ENCODE peak calls at places on chromosomes 11 and 22, in four cellular contexts. One of them, this sample, is unnamed.

GRCh38 chr22:40031766-40032470 is 37.2 kb downstream of the FAM83F start:
- DNase-seq in heart left ventricle: no peak
- DNase-seq in IMR-90: no peak
- DNase-seq in choroid plexus epithelial cell: no peak
- DNase-seq in this sample: peak; percentile 56

GRCh38 chr22:50102946-50103345 is 13.1 kb downstream of the MOV10L1 start:
- DNase-seq in heart left ventricle: no peak
- DNase-seq in IMR-90: no peak
- DNase-seq in choroid plexus epithelial cell: no peak
- DNase-seq in this sample: no peak

GRCh38 chr11:57248780-57249383 is 11.8 kb upstream of the APLNR start:
- DNase-seq in heart left ventricle: peak; percentile 81
- DNase-seq in IMR-90: peak; percentile 67
- DNase-seq in choroid plexus epithelial cell: peak; percentile 70
- DNase-seq in this sample: peak; percentile 69

GRCh38 chr11:118530180-118530682 is 761 bp upstream of the TMEM25 start:
- DNase-seq in heart left ventricle: peak; percentile 33
- DNase-seq in IMR-90: peak; percentile 5
- DNase-seq in choroid plexus epithelial cell: peak; percentile 21
- DNase-seq in this sample: no peak

GRCh38 chr11:34495239-34495723 is 18.3 kb downstream of the ELF5 start:
- DNase-seq in heart left ventricle: no peak
- DNase-seq in IMR-90: no peak
- DNase-seq in choroid plexus epithelial cell: no peak
- DNase-seq in this sample: no peak

GRCh38 chr11:62545437-62546243 is 966 bp downstream of the AHNAK start:
- DNase-seq in heart left ventricle: peak; percentile 96
- DNase-seq in IMR-90: peak; percentile 93
- DNase-seq in choroid plexus epithelial cell: peak; percentile 93
- DNase-seq in this sample: peak; percentile 88

GRCh38 chr11:130471731-130472433 is 23.4 kb downstream of the ADAMTS15 start:
- DNase-seq in heart left ventricle: no peak
- DNase-seq in IMR-90: no peak
- DNase-seq in choroid plexus epithelial cell: no peak
- DNase-seq in this sample: no peak

GRCh38 chr11:131868769-131869482 is 498.5 kb downstream of the NTM start:
- DNase-seq in heart left ventricle: no peak
- DNase-seq in IMR-90: peak; percentile 41
- DNase-seq in choroid plexus epithelial cell: peak; percentile 51
- DNase-seq in this sample: no peak

GRCh38 chr11:14644396-14645246 is 1.0 kb downstream of the PDE3B start:
- DNase-seq in heart left ventricle: peak; percentile 46
- DNase-seq in IMR-90: no peak
- DNase-seq in choroid plexus epithelial cell: peak; percentile 23
- DNase-seq in this sample: no peak

GRCh38 chr22:31230871-31231621 is 18.9 kb downstream of the LIMK2 start:
- DNase-seq in heart left ventricle: no peak
- DNase-seq in IMR-90: peak; percentile 74
- DNase-seq in choroid plexus epithelial cell: peak; percentile 88
- DNase-seq in this sample: peak; percentile 65

GRCh38 chr11:94705419-94705818 is 62.7 kb upstream of the AMOTL1 start:
- DNase-seq in heart left ventricle: peak; percentile 67
- DNase-seq in IMR-90: no peak
- DNase-seq in choroid plexus epithelial cell: no peak
- DNase-seq in this sample: no peak

GRCh38 chr22:35177811-35178210 is 79.5 kb upstream of the HMGXB4 start:
- DNase-seq in heart left ventricle: no peak
- DNase-seq in IMR-90: no peak
- DNase-seq in choroid plexus epithelial cell: no peak
- DNase-seq in this sample: no peak

GRCh38 chr11:23954730-23955129 is 542.1 kb upstream of the LUZP2 start:
- DNase-seq in heart left ventricle: no peak
- DNase-seq in IMR-90: no peak
- DNase-seq in choroid plexus epithelial cell: no peak
- DNase-seq in this sample: no peak

GRCh38 chr22:47591709-47592108 is 829.3 kb downstream of the TBC1D22A start:
- DNase-seq in heart left ventricle: no peak
- DNase-seq in IMR-90: no peak
- DNase-seq in choroid plexus epithelial cell: no peak
- DNase-seq in this sample: no peak

GRCh38 chr11:120339394-120339890 is 3.2 kb downstream of the ARHGEF12 start:
- DNase-seq in heart left ventricle: peak; percentile 47
- DNase-seq in IMR-90: peak; percentile 43
- DNase-seq in choroid plexus epithelial cell: peak; percentile 54
- DNase-seq in this sample: peak; percentile 38

GRCh38 chr11:10041803-10042202 is 252.2 kb downstream of the SBF2 start:
- DNase-seq in heart left ventricle: no peak
- DNase-seq in IMR-90: no peak
- DNase-seq in choroid plexus epithelial cell: no peak
- DNase-seq in this sample: no peak

GRCh38 chr22:35348026-35348590 is 32.8 kb upstream of the HMOX1 start:
- DNase-seq in heart left ventricle: no peak
- DNase-seq in IMR-90: no peak
- DNase-seq in choroid plexus epithelial cell: no peak
- DNase-seq in this sample: no peak

GRCh38 chr22:49871482-49871881 is 17.8 kb downstream of the ZBED4 start:
- DNase-seq in heart left ventricle: no peak
- DNase-seq in IMR-90: no peak
- DNase-seq in choroid plexus epithelial cell: peak; percentile 35
- DNase-seq in this sample: no peak

GRCh38 chr11:93887111-93887510 is 36.7 kb upstream of the VSTM5 start:
- DNase-seq in heart left ventricle: no peak
- DNase-seq in IMR-90: no peak
- DNase-seq in choroid plexus epithelial cell: no peak
- DNase-seq in this sample: no peak

GRCh38 chr22:32847067-32847491 is 45.6 kb downstream of the TIMP3 start:
- DNase-seq in heart left ventricle: peak; percentile 58
- DNase-seq in IMR-90: no peak
- DNase-seq in choroid plexus epithelial cell: peak; percentile 26
- DNase-seq in this sample: no peak

GRCh38 chr11:133149698-133150097 is 382.6 kb downstream of the OPCML start:
- DNase-seq in heart left ventricle: peak; percentile 28
- DNase-seq in IMR-90: no peak
- DNase-seq in choroid plexus epithelial cell: no peak
- DNase-seq in this sample: no peak

GRCh38 chr11:12248330-12248729 is 129.0 kb upstream of the PARVA start:
- DNase-seq in heart left ventricle: peak; percentile 91
- DNase-seq in IMR-90: peak; percentile 57
- DNase-seq in choroid plexus epithelial cell: peak; percentile 41
- DNase-seq in this sample: no peak

GRCh38 chr11:128341280-128341679 is 246.1 kb downstream of the ETS1 start:
- DNase-seq in heart left ventricle: no peak
- DNase-seq in IMR-90: no peak
- DNase-seq in choroid plexus epithelial cell: peak; percentile 56
- DNase-seq in this sample: no peak

GRCh38 chr11:33893711-33894401 is 2.0 kb upstream of the LMO2 start:
- DNase-seq in heart left ventricle: no peak
- DNase-seq in IMR-90: no peak
- DNase-seq in choroid plexus epithelial cell: peak; percentile 8
- DNase-seq in this sample: no peak

GRCh38 chr11:82750643-82751139 is 17.0 kb upstream of the FAM181B start:
- DNase-seq in heart left ventricle: no peak
- DNase-seq in IMR-90: no peak
- DNase-seq in choroid plexus epithelial cell: no peak
- DNase-seq in this sample: no peak

GRCh38 chr22:48893288-48894063 is 934.2 kb downstream of the BRD1 start:
- DNase-seq in heart left ventricle: peak; percentile 7
- DNase-seq in IMR-90: no peak
- DNase-seq in choroid plexus epithelial cell: no peak
- DNase-seq in this sample: no peak

GRCh38 chr11:43992138-43992537 is 49.7 kb downstream of the C11orf96 start:
- DNase-seq in heart left ventricle: no peak
- DNase-seq in IMR-90: no peak
- DNase-seq in choroid plexus epithelial cell: no peak
- DNase-seq in this sample: no peak

GRCh38 chr11:1179641-1180040 is 21.9 kb downstream of the MUC5AC start:
- DNase-seq in heart left ventricle: no peak
- DNase-seq in IMR-90: no peak
- DNase-seq in choroid plexus epithelial cell: no peak
- DNase-seq in this sample: no peak

GRCh38 chr11:71518506-71519471 is 8.3 kb upstream of the KRTAP5-7 start:
- DNase-seq in heart left ventricle: no peak
- DNase-seq in IMR-90: no peak
- DNase-seq in choroid plexus epithelial cell: no peak
- DNase-seq in this sample: no peak

GRCh38 chr22:46251816-46252380 is 1.8 kb upstream of the CDPF1 start:
- DNase-seq in heart left ventricle: no peak
- DNase-seq in IMR-90: no peak
- DNase-seq in choroid plexus epithelial cell: no peak
- DNase-seq in this sample: no peak

GRCh38 chr22:37237371-37238268 is 6.4 kb downstream of the RAC2 start:
- DNase-seq in heart left ventricle: no peak
- DNase-seq in IMR-90: peak; percentile 41
- DNase-seq in choroid plexus epithelial cell: peak; percentile 64
- DNase-seq in this sample: peak; percentile 51
- H3K4me3 ChIP-seq in heart left ventricle: no peak overlapping the region
- H3K4me3 ChIP-seq in IMR-90: no peak overlapping the region
- H3K4me3 ChIP-seq in choroid plexus epithelial cell: no peak overlapping the region
- H3K4me3 ChIP-seq in this sample: no peak overlapping the region

GRCh38 chr11:75330279-75330678 is 21.2 kb downstream of the ARRB1 start:
- DNase-seq in heart left ventricle: no peak
- DNase-seq in IMR-90: peak; percentile 65
- DNase-seq in choroid plexus epithelial cell: no peak
- DNase-seq in this sample: no peak

GRCh38 chr11:75324740-75325139 is 26.7 kb downstream of the ARRB1 start:
- DNase-seq in heart left ventricle: no peak
- DNase-seq in IMR-90: no peak
- DNase-seq in choroid plexus epithelial cell: no peak
- DNase-seq in this sample: no peak

GRCh38 chr11:75326439-75326810 is 25.0 kb downstream of the ARRB1 start:
- DNase-seq in heart left ventricle: no peak
- DNase-seq in IMR-90: no peak
- DNase-seq in choroid plexus epithelial cell: no peak
- DNase-seq in this sample: no peak

GRCh38 chr11:75325713-75326438 is 25.6 kb downstream of the ARRB1 start:
- DNase-seq in heart left ventricle: peak; percentile 81
- DNase-seq in IMR-90: peak; percentile 97
- DNase-seq in choroid plexus epithelial cell: peak; percentile 94
- DNase-seq in this sample: peak; percentile 84

DNA sequence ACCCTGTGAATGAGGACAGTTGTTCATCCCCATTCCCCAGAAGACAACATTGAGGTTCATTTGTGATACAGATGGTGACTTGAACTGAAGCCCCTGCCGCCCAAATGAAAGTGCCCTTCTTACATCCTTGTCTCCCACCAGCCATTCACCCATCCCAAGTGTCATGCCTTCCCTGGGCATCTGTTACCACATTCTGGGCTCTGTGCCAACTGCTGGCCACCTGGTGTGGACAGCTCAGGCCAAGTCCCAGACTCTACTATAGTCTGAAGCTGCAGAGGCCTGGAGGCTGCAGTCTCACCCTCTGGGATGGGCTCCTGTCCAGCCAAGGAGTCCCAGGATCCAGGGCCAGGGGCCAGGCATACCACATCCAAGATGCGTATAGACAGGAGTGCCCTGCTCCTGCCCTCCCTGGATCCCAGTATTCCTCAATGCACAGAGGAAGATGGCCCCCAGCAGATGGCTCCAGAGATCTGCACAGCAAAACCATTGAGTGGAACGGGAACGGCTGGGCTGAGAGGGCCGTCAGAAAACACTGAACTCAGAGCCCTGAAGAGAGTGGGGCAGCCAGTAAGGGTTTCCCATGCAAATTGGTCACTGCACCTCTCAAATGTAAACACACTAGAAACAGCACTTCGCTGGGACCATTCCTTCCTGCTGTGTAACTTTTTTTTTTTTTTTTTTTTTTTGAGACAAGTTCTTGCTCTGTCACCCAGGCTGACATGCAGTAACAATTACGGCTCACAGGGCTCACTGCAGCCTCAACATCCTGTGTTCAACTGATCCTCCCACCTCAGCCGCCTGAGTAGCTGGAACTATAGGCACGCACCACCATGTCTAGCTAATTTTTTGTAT is 22.8 kb downstream of the ARRB1 start:
- DNase-seq in heart left ventricle: peak; percentile 79
- DNase-seq in IMR-90: peak; percentile 81
- DNase-seq in choroid plexus epithelial cell: peak; percentile 83
- DNase-seq in this sample: peak; percentile 70
- TF ChIP-seq CTCF in heart left ventricle: peak; percentile 74
- TF ChIP-seq CTCF in IMR-90: peak; percentile 88
- TF ChIP-seq CTCF in choroid plexus epithelial cell: peak; percentile 92
- TF ChIP-seq CTCF in this sample: peak; percentile 87

DNA sequence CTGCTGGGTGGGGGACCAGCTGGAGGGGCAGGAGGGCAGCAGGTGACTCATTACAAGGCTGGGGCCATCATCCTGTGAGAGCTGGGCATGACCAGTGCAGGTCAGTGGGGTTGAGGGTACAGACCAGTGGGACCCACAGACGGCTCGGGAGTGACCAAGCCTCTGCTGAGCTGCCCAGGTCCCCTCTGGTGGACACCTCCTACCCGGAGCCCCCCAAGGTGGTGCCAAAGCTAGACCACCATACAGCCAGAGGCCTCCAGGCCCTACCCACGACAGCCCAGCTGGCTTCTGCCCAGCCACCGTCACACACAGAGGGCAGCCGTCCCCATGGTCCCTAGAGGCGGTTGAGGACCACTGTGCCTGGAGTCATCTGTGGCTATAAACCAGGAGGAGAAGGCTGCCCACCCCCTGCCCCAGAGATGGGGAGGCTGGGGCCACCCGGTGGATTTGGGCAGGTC is 695 bp downstream of the MYEOV start:
- DNase-seq in heart left ventricle: no peak
- DNase-seq in IMR-90: no peak
- DNase-seq in choroid plexus epithelial cell: no peak
- DNase-seq in this sample: no peak
- H3K4me3 ChIP-seq in heart left ventricle: no peak overlapping the region
- H3K4me3 ChIP-seq in IMR-90: no peak overlapping the region
- H3K4me3 ChIP-seq in choroid plexus epithelial cell: no peak overlapping the region
- H3K4me3 ChIP-seq in this sample: no peak overlapping the region

DNA sequence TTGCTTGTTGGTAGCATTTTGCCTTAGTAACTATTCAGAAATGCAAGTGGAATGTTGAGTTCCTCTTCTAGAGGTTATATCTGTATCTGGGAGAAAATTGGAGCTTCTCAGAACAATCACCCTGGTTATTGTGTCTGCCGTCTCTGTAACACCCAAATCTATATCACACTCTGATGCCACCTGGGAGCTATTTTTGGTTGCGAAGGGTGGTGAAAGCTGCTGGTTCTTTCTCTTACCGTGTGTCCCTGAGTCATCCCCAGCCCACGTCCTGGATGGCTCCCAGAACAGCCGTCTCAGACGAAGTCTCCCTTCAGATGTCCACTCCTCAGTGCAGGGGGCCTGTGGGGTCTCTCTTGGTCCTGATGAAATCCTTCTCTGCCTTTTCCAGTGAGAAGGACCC is 83.5 kb downstream of the C22orf31 start:
- DNase-seq in heart left ventricle: peak; percentile 36
- DNase-seq in IMR-90: peak; percentile 54
- DNase-seq in choroid plexus epithelial cell: peak; percentile 54
- DNase-seq in this sample: no peak
- TF ChIP-seq CTCF in heart left ventricle: no peak
- TF ChIP-seq CTCF in IMR-90: no peak
- TF ChIP-seq CTCF in choroid plexus epithelial cell: no peak
- TF ChIP-seq CTCF in this sample: no peak